ENCODE peak calls at places on chromosomes 2 and 18, in ten cellular contexts. F, T, V, S, N, I, J, H, U and Z are unnamed samples. For H3K4me1, the result is how much of the 10 kb centered on the place peaks cover.

GRCh38 chr18:48024891-48025660 is 94.6 kb upstream of the SMAD2 start:
- DNase-seq in J (no peak), I (no peak), F (no peak), V (no peak), N (no peak), U (no peak), S (no peak), T (no peak), H (no peak), Z (no peak)

GRCh38 chr2:5748941-5749731 is 57.0 kb downstream of the SOX11 start:
- DNase-seq in N (no peak), I (no peak), T (no peak), F (no peak), H (peak), J (no peak), U (no peak), V (no peak), S (no peak), Z (no peak)

GRCh38 chr18:11951390-11951851 is 29.9 kb upstream of the IMPA2 start:
- DNase-seq in T (peak), V (no peak), N (peak), I (no peak), F (peak), J (no peak), S (no peak), H (no peak), U (no peak), Z (no peak)

GRCh38 chr2:55519908-55520885 is 679 bp downstream of the CFAP36 start:
- DNase-seq in N (peak), F (peak), I (peak), V (peak), U (no peak), J (peak), T (peak), S (no peak), H (no peak), Z (no peak)

GRCh38 chr2:115573756-115574155 is 1131.3 kb downstream of the DPP10 start:
- DNase-seq in F (no peak), N (no peak), H (no peak), U (no peak), J (no peak), V (no peak), T (no peak), I (no peak), S (no peak), Z (no peak)

GRCh38 chr2:175063741-175064140 is 58.6 kb upstream of the CHN1 start:
- DNase-seq in H (peak), V (peak), J (no peak), S (no peak), N (no peak), F (no peak), U (no peak), I (peak), T (peak), Z (no peak)

GRCh38 chr2:220043993-220044335 is 416.5 kb downstream of the SLC4A3 start:
- DNase-seq in J (no peak), V (no peak), S (no peak), I (no peak), H (peak), T (no peak), F (no peak), U (no peak), N (no peak), Z (no peak)

GRCh38 chr2:121348128-121348740 is 63.2 kb upstream of the TFCP2L1 start:
- DNase-seq in J (no peak), S (no peak), U (no peak), F (no peak), T (no peak), V (no peak), H (no peak), I (no peak), N (no peak), Z (no peak)

GRCh38 chr2:215713393-215713792 is 277.5 kb upstream of the FN1 start:
- DNase-seq in T (peak), S (no peak), J (peak), U (no peak), I (peak), V (peak), F (no peak), N (no peak), H (peak), Z (no peak)

GRCh38 chr2:176158306-176158643 is 1.2 kb downstream of the HOXD3 start:
- DNase-seq in I (no peak), T (no peak), J (no peak), H (no peak), N (no peak), U (no peak), V (no peak), F (peak), S (no peak), Z (no peak)

GRCh38 chr2:33529771-33530481 is 53.5 kb downstream of the RASGRP3 start:
- DNase-seq in T (peak), V (no peak), N (no peak), U (peak), I (peak), H (peak), F (peak), S (no peak), J (peak), Z (peak)

GRCh38 chr2:157302492-157303099 is 23.0 kb downstream of the ERMN start:
- DNase-seq in U (peak), S (peak), V (peak), H (no peak), N (peak), I (peak), F (peak), J (peak), T (peak), Z (peak)

GRCh38 chr2:88329815-88330603 is 122.5 kb downstream of the FOXI3 start:
- DNase-seq in U (peak), J (no peak), F (peak), I (peak), S (peak), H (peak), N (peak), T (peak), V (peak), Z (peak)

GRCh38 chr2:239255643-239256042 is 145.2 kb downstream of the HDAC4 start:
- DNase-seq in U (no peak), N (no peak), J (no peak), V (no peak), S (no peak), T (no peak), I (no peak), H (no peak), F (no peak), Z (no peak)

GRCh38 chr2:219634171-219634940 is 6.9 kb downstream of the SLC4A3 start:
- DNase-seq in J (no peak), H (no peak), N (no peak), F (no peak), S (no peak), U (no peak), T (no peak), I (no peak), V (no peak), Z (no peak)

GRCh38 chr2:175807031-175807873 is 194.8 kb downstream of the LNPK start:
- DNase-seq in N (no peak), I (peak), F (no peak), T (peak), S (no peak), H (peak), J (peak), V (no peak), U (no peak), Z (peak)

GRCh38 chr2:42768706-42769256 is 4.8 kb upstream of the OXER1 start:
- DNase-seq in V (no peak), U (no peak), N (no peak), H (no peak), F (no peak), S (no peak), T (no peak), I (no peak), J (no peak), Z (no peak)
- H3K4me1 ChIP-seq in V (under half), U (under half), N (under half), H (under half), F (under half), S (under half), T (under half), I (under half), J (under half), Z (under half)

GRCh38 chr18:5717241-5717640 is 173.4 kb upstream of the EPB41L3 start:
- DNase-seq in V (no peak), N (no peak), I (no peak), U (no peak), H (no peak), S (no peak), T (no peak), F (no peak), J (no peak), Z (no peak)
- TF ChIP-seq EZH2 in V (no peak), N (no peak), I (no peak), U (no peak), H (no peak), S (no peak), T (no peak), F (no peak), J (no peak), Z (no peak)

DNA sequence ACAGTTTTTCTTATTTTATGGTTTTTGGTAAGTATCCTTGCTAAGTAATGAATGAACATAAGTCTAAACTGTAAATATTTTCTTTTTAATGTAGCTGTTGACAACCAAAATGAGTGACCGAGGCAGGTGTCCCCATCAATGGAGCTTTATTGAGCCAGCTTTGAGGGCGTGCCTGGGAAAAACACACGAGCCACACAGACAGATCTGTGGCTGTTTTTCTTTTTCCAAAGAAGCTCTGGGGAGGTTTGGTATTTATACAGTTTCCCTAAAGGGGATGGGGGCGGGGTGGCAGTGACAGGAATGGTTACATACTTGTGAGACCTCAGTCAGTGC is 11.2 kb downstream of the DBI start:
- DNase-seq in J (no peak), S (no peak), F (no peak), H (no peak), T (no peak), I (no peak), V (no peak), U (no peak), N (no peak), Z (no peak)
- H3K4me1 ChIP-seq in J (under half), S (under half), F (under half), H (under half), T (under half), I (under half), V (under half), U (under half), N (under half), Z (under half)

GRCh38 chr18:63433349-63433866 is 11.1 kb upstream of the VPS4B start:
- DNase-seq in T (no peak), F (no peak), J (no peak), S (no peak), U (no peak), H (no peak), V (no peak), I (no peak), N (no peak), Z (no peak)
- TF ChIP-seq EZH2 in T (no peak), F (no peak), J (no peak), S (no peak), U (no peak), H (no peak), V (no peak), I (no peak), N (no peak), Z (no peak)

GRCh38 chr2:37665622-37666362 is 5.7 kb downstream of the CDC42EP3 start:
- DNase-seq in F (no peak), H (no peak), U (no peak), V (no peak), T (no peak), N (no peak), S (no peak), I (no peak), J (no peak), Z (no peak)
- H3K4me1 ChIP-seq in F (half or more), H (under half), U (under half), V (under half), T (under half), N (under half), S (under half), I (under half), J (under half), Z (under half)

DNA sequence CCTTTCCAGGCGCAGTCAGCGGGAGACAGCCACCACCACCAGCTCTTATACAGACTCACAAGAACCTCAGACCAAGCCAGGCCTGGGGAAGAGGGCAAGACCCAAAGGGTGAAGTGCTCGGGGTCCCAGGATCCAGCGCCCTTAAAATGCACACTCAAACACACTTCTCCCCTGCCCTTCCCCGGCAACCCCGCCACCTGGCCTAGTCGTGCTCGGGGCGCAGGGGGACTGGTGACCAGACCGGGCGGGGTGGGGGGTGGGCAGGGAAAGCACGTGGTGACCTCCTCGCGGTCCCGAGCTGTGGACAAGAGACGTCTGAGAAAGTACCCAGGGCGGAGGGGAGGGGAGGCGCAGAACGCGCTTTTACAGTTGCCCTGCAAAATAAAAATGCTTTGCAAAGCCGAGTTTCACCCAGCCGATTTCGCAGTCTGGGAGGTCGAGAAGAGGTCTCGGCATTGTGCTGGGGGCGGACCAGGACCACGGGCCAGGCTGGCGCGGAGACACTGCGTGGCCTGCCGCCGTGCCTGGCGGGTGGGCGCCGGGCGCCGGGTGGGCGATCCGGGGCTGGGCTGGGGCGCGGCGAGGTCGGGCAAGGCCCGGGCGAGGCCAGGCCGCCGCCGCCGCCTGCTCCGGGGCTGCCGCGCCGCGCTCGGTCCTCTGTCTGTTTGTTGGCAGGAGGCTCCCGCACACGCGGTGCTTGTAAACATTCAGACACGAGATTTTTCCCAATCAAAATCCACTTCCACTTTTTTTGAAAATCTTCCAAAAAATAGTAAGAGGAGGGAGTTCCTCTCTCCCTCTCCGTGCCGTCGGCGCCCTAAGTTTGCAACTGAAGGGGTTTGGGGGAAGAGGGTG is 2.0 kb downstream of the BCL11A start:
- DNase-seq in H (peak), V (no peak), T (peak), N (peak), J (peak), U (no peak), F (peak), I (peak), S (no peak), Z (peak)
- TF ChIP-seq EZH2 in H (no peak), V (peak), T (no peak), N (peak), J (peak), U (no peak), F (no peak), I (no peak), S (no peak), Z (peak)

DNA sequence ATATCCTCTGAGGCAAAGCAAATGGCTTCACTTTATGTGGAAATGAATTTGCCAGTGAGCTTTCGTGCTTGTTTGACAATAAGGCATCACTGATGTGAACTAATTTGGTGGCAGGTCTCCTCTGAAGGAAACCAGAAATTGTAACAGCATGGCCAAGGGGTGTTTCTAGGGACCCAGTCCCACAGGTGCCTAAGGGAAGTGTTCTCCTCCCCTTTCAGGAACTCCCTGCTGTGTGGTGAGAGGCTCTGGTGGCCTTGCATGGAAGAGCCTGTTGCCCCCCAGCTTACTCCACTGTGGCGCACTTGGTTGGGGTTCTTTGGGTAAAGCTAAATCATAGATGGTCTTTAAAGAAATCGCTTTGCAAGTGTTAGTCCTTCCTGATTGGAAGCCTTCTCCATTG is 20.4 kb downstream of the RAB12 start:
- DNase-seq in J (no peak), T (no peak), H (no peak), U (no peak), F (no peak), I (no peak), N (no peak), S (no peak), V (no peak), Z (no peak)
- H3K4me1 ChIP-seq in J (under half), T (under half), H (under half), U (under half), F (half or more), I (under half), N (under half), S (under half), V (half or more), Z (under half)

GRCh38 chr18:78778651-78779050 is 201.0 kb upstream of the SALL3 start:
- DNase-seq in I (no peak), T (no peak), U (no peak), F (no peak), V (no peak), J (no peak), H (no peak), N (no peak), S (no peak), Z (no peak)

GRCh38 chr18:78780719-78781600 is 198.7 kb upstream of the SALL3 start:
- DNase-seq in I (no peak), S (no peak), T (no peak), U (no peak), V (no peak), J (no peak), H (no peak), N (no peak), F (no peak), Z (no peak)

GRCh38 chr18:78781601-78781960 is 198.0 kb upstream of the SALL3 start:
- DNase-seq in I (no peak), F (no peak), S (no peak), N (no peak), H (no peak), J (no peak), V (no peak), U (no peak), T (no peak), Z (no peak)

GRCh38 chr18:78777992-78778391 is 201.6 kb upstream of the SALL3 start:
- DNase-seq in I (no peak), V (no peak), J (no peak), N (no peak), S (no peak), U (no peak), H (no peak), T (no peak), F (no peak), Z (no peak)

DNA sequence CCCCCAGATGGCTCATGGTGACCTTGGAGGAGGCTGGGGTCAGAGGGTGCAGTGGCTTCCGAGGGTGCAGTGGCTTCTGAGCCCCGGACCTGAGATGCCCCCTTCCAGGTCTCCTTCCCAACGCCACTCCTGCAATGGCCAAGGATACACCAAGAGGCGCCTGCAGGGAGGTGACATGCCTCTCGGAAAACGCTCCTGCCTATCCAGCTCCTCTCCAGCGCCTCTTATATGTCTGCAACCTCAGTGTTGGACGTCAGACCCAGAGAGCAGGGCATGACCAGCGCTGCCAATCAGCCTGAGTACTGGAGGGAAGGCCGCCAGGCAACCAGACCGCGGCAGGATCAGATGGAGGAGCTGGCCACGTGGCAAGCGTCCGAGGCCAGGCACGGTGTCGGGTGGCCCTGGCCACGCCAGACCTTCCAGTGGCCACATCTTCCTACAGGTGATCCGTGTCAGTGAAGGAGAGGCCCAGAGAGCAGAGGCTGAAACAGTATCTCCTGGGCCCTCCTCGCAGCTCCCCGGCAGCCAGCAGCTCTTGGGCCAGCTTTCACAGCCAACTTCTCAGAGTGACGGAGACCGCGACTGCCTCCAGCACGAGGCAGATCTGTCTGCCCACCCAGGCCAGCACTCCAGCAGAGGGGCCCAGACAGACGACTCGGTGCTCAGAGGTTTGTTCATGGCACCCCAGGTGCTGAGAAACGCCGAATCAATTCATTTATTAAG is 199.5 kb upstream of the SALL3 start:
- DNase-seq in V (no peak), I (no peak), H (no peak), J (no peak), F (no peak), N (no peak), U (no peak), S (no peak), T (no peak), Z (no peak)
- TF ChIP-seq EZH2 in V (no peak), I (no peak), H (no peak), J (no peak), F (no peak), N (no peak), U (no peak), S (no peak), T (no peak), Z (no peak)

GRCh38 chr2:99608092-99608491 is 118.3 kb upstream of the REV1 start:
- DNase-seq in I (no peak), J (no peak), T (no peak), S (no peak), U (no peak), F (peak), H (no peak), V (no peak), N (no peak), Z (no peak)
- H3K4me1 ChIP-seq in I (under half), J (under half), T (under half), S (under half), U (under half), F (under half), H (under half), V (under half), N (under half), Z (under half)